ENCODE peak calls at places on chromosomes 3 and 15, in four cellular contexts. Y, N, W and R are unnamed samples.

GRCh38 chr15:100328796-100329195 is 13.0 kb downstream of the ADAMTS17 start:
- DNase-seq in N (no peak), W (no peak), Y (peak), R (no peak)

GRCh38 chr15:68113751-68114150 is 59.6 kb downstream of the PIAS1 start:
- DNase-seq in W (no peak), N (no peak), Y (no peak), R (no peak)

GRCh38 chr15:38525489-38525888 is 39.1 kb downstream of the RASGRP1 start:
- DNase-seq in Y (no peak), W (no peak), N (no peak), R (no peak)

GRCh38 chr3:28349397-28350000 is 875 bp upstream of the AZI2 start:
- DNase-seq in Y (no peak), W (no peak), N (no peak), R (peak)

GRCh38 chr15:52144656-52145055 is 32.1 kb upstream of the BCL2L10 start:
- DNase-seq in N (no peak), W (no peak), Y (no peak), R (no peak)

GRCh38 chr3:115552007-115552406 is 71.3 kb upstream of the GAP43 start:
- DNase-seq in W (no peak), N (no peak), Y (no peak), R (no peak)

GRCh38 chr3:14718539-14718938 is 43.6 kb downstream of the C3orf20 start:
- DNase-seq in N (no peak), Y (no peak), W (no peak), R (no peak)

GRCh38 chr15:57953874-57954273 is 111.6 kb downstream of the ALDH1A2 start:
- DNase-seq in Y (no peak), W (no peak), N (no peak), R (no peak)

GRCh38 chr3:32106929-32107362 is 526 bp downstream of the GPD1L start:
- DNase-seq in W (peak), N (no peak), Y (no peak), R (no peak)

GRCh38 chr3:44104668-44105321 is 136.9 kb upstream of the TOPAZ1 start:
- DNase-seq in N (no peak), Y (no peak), W (no peak), R (no peak)

GRCh38 chr3:182325213-182325941 is 467.9 kb upstream of the ATP11B start:
- DNase-seq in W (no peak), N (no peak), Y (no peak), R (no peak)

GRCh38 chr3:50204804-50205718 is at the start of gene SLC38A3:
- DNase-seq in Y (no peak), W (no peak), N (peak), R (no peak)

GRCh38 chr3:97823503-97824004 is 1.7 kb downstream of the CRYBG3 start:
- DNase-seq in Y (no peak), N (no peak), W (no peak), R (no peak)

GRCh38 chr3:53671192-53672021 is 174.8 kb downstream of the CHDH start:
- DNase-seq in W (no peak), N (no peak), Y (no peak), R (no peak)

GRCh38 chr3:184295771-184296170 is 3.3 kb upstream of the PSMD2 start:
- DNase-seq in W (no peak), Y (no peak), N (no peak), R (peak)

GRCh38 chr3:197234947-197235914 is 63.2 kb downstream of the DLG1 start:
- DNase-seq in W (no peak), N (no peak), Y (no peak), R (peak)

GRCh38 chr3:174202561-174202960 is 656.6 kb upstream of the NAALADL2 start:
- DNase-seq in Y (no peak), N (no peak), W (no peak), R (no peak)

GRCh38 chr3:180265551-180265950 is 228.8 kb upstream of the PEX5L start:
- DNase-seq in Y (no peak), W (no peak), N (no peak), R (no peak)

GRCh38 chr3:181794036-181794790 is 82.5 kb downstream of the SOX2 start:
- DNase-seq in W (no peak), N (no peak), Y (no peak), R (no peak)

GRCh38 chr3:51388286-51389029 is 2.6 kb upstream of the RBM15B start:
- DNase-seq in W (no peak), Y (peak), N (no peak), R (peak)

GRCh38 chr3:73177827-73178226 is 116.4 kb downstream of the EBLN2 start:
- DNase-seq in N (no peak), W (no peak), Y (no peak), R (no peak)

GRCh38 chr3:105504440-105504951 is 137.8 kb downstream of the ALCAM start:
- DNase-seq in Y (no peak), W (no peak), N (no peak), R (no peak)

GRCh38 chr3:61979645-61980430 is 393.5 kb downstream of the FEZF2 start:
- DNase-seq in N (no peak), W (no peak), Y (no peak), R (no peak)

GRCh38 chr3:103923907-103924306 is 1442.8 kb upstream of the ALCAM start:
- DNase-seq in W (no peak), Y (no peak), N (no peak), R (no peak)

GRCh38 chr3:180979949-180980348 is 9.6 kb downstream of the DNAJC19 start:
- DNase-seq in W (no peak), Y (no peak), N (no peak), R (no peak)

GRCh38 chr15:33021806-33022389 is 172.6 kb downstream of the FMN1 start:
- DNase-seq in W (no peak), Y (no peak), N (peak), R (peak)

GRCh38 chr3:12507871-12508281 is 23.6 kb downstream of the TSEN2 start:
- DNase-seq in Y (peak), N (no peak), W (peak), R (no peak)

GRCh38 chr15:49906976-49907375 is 212.1 kb downstream of the ATP8B4 start:
- DNase-seq in N (no peak), Y (no peak), W (no peak), R (no peak)

GRCh38 chr3:71185733-71186455 is 397.6 kb downstream of the FOXP1 start:
- DNase-seq in N (no peak), Y (no peak), W (no peak), R (no peak)

GRCh38 chr15:56821721-56822425 is 88.6 kb upstream of the ZNF280D start:
- DNase-seq in Y (no peak), N (peak), W (peak), R (peak)

GRCh38 chr3:138114431-138114918 is 933 bp downstream of the DZIP1L start:
- DNase-seq in N (peak), Y (no peak), W (no peak), R (no peak)

GRCh38 chr3:64144241-64144900 is 80.9 kb downstream of the PRICKLE2 start:
- DNase-seq in Y (no peak), W (no peak), N (peak), R (no peak)

DNA sequence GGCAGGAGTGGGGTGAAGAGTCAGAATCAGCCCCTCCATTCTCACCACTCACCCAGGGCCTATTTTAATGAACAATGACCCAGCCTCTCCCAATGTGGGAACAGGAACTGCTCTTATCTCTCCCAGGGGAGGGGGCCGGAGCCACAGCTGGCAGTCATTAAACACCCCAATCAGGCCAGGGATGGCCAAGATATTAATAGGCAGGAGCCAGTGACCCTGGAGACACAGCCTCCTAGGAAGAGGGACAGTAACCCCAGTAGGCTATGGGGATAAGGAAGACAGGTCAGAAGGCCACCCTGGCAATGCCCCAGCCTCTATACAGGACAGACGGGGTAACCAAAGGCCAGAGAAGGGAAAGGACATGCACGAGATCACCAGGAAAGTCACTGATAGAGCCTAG is 38.6 kb downstream of the VIPR1 start:
- DNase-seq in Y (no peak), N (no peak), W (no peak), R (no peak)
- TF ChIP-seq CTCF in Y (no peak), N (no peak), W (no peak), R (no peak)

DNA sequence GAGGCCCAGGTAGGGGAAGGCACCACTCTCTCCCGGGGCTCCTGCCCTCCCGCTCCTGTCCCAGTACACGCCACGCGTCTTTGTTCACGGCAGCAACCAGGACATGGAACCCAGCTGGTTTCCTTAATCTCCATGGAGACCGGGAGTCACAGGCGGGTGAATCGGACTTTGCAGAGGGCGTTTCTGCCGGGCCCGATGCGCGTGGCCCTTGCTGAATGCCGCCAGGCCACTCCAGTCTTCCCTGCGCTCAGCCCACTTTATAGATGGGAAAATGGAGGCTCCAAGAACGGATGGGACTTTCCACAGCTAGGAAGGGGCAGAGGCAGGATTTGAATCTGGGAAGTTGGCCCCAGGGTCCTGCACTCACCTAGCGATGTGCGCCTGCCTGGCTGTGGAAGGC is 7.4 kb downstream of the PLXND1 start:
- DNase-seq in W (no peak), N (no peak), Y (no peak), R (no peak)
- H3K4me3 ChIP-seq in W (no peak), N (no peak), Y (peak), R (no peak)

GRCh38 chr15:66718220-66718988 is 16.4 kb downstream of the SMAD6 start:
- DNase-seq in N (no peak), Y (peak), W (no peak), R (no peak)
- TF ChIP-seq CTCF in N (no peak), Y (no peak), W (no peak), R (no peak)

GRCh38 chr15:85389774-85390173 is 9.4 kb downstream of the AKAP13 start:
- DNase-seq in Y (no peak), W (no peak), N (no peak), R (no peak)
- H3K4me3 ChIP-seq in Y (no peak), W (no peak), N (no peak), R (no peak)

DNA sequence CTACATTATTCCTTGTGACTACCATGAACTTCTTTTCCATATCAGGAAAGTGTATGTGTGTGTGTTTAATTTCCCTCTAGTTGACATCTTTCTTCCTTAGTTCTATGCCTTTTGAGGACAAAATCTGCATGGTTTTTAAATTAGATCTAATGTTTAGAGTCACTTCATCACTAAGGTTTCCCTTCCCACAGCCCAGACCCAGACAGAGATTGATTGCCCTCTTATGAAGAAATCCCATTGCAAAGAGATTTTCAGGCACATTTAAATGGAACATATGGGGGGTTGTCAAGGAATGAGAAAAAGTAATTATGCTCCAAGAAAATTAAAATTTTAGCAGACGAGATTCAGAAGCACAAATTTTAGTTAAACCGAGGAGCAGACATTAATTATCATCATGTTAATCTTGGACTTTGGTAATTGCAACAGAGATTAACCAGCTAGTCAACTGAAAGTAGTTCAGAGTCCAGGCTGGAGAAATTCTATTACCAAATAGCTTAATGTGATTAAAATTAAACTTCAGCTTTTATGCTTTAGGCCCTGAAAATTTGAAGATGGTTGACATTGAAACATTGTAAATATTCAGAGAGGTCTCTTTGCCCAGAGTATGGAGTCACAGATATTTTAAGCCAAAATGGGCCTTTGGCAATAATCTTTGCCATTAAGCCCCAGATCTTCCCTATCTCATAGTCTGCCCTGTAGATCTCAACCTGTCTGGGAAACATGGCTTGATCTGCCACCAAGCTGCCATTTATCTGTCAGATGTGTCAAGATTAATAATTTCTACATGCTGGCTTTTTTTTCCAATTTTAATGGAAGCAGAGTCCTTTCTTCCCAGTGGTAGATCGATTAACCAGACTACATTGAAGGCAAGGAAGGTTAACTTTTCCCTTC is 143.4 kb downstream of the TMEM108 start:
- DNase-seq in N (no peak), Y (no peak), W (no peak), R (no peak)
- TF ChIP-seq CTCF in N (no peak), Y (no peak), W (no peak), R (no peak)

GRCh38 chr3:45644063-45644462 is 45.1 kb upstream of the SACM1L start:
- DNase-seq in Y (peak), W (no peak), N (no peak), R (no peak)
- H3K4me3 ChIP-seq in Y (no peak), W (no peak), N (no peak), R (no peak)